ENCODE peak calls at places on chromosomes 13 and 19, in seven cellular contexts. One of them, this sample, is unnamed.

GRCh38 chr13:47903836-47904235 is 97.2 kb downstream of the SUCLA2 start:
- DNase-seq in mesendoderm: no peak
- DNase-seq in CD8-positive, alpha-beta T cell: no peak
- DNase-seq in stimulated activated CD8-positive, alpha-beta memory T cell treated with anti-CD3 and anti-CD28 coated beads, Interleukin-4, amount 100 ng/mL, for 1 hour: no peak
- DNase-seq in GOT3: no peak
- DNase-seq in GF-D8: no peak
- DNase-seq in choroid plexus epithelial cell: peak; percentile 83
- DNase-seq in this sample: no peak

GRCh38 chr13:50509167-50509566 is 334.3 kb downstream of the DLEU7 start:
- DNase-seq in mesendoderm: no peak
- DNase-seq in CD8-positive, alpha-beta T cell: no peak
- DNase-seq in stimulated activated CD8-positive, alpha-beta memory T cell treated with anti-CD3 and anti-CD28 coated beads, Interleukin-4, amount 100 ng/mL, for 1 hour: no peak
- DNase-seq in GOT3: no peak
- DNase-seq in GF-D8: no peak
- DNase-seq in choroid plexus epithelial cell: no peak
- DNase-seq in this sample: no peak

GRCh38 chr19:15187026-15188007 is 13.5 kb downstream of the NOTCH3 start:
- DNase-seq in mesendoderm: peak; percentile 58
- DNase-seq in CD8-positive, alpha-beta T cell: no peak
- DNase-seq in stimulated activated CD8-positive, alpha-beta memory T cell treated with anti-CD3 and anti-CD28 coated beads, Interleukin-4, amount 100 ng/mL, for 1 hour: no peak
- DNase-seq in GOT3: no peak
- DNase-seq in GF-D8: no peak
- DNase-seq in choroid plexus epithelial cell: no peak
- DNase-seq in this sample: no peak

GRCh38 chr13:112106467-112107141 is 39.7 kb downstream of the SOX1 start:
- DNase-seq in mesendoderm: peak; percentile 30
- DNase-seq in CD8-positive, alpha-beta T cell: no peak
- DNase-seq in stimulated activated CD8-positive, alpha-beta memory T cell treated with anti-CD3 and anti-CD28 coated beads, Interleukin-4, amount 100 ng/mL, for 1 hour: no peak
- DNase-seq in GOT3: no peak
- DNase-seq in GF-D8: no peak
- DNase-seq in choroid plexus epithelial cell: no peak
- DNase-seq in this sample: no peak

GRCh38 chr19:916645-917322 is 349 bp upstream of the KISS1R start:
- DNase-seq in mesendoderm: no peak
- DNase-seq in CD8-positive, alpha-beta T cell: no peak
- DNase-seq in stimulated activated CD8-positive, alpha-beta memory T cell treated with anti-CD3 and anti-CD28 coated beads, Interleukin-4, amount 100 ng/mL, for 1 hour: no peak
- DNase-seq in GOT3: no peak
- DNase-seq in GF-D8: no peak
- DNase-seq in choroid plexus epithelial cell: no peak
- DNase-seq in this sample: no peak

GRCh38 chr13:36431204-36432105 is 840 bp upstream of the CCNA1 start:
- DNase-seq in mesendoderm: peak; percentile 15
- DNase-seq in CD8-positive, alpha-beta T cell: no peak
- DNase-seq in stimulated activated CD8-positive, alpha-beta memory T cell treated with anti-CD3 and anti-CD28 coated beads, Interleukin-4, amount 100 ng/mL, for 1 hour: no peak
- DNase-seq in GOT3: no peak
- DNase-seq in GF-D8: no peak
- DNase-seq in choroid plexus epithelial cell: no peak
- DNase-seq in this sample: no peak

GRCh38 chr13:109419896-109420295 is 366.5 kb downstream of the IRS2 start:
- DNase-seq in mesendoderm: no peak
- DNase-seq in CD8-positive, alpha-beta T cell: no peak
- DNase-seq in stimulated activated CD8-positive, alpha-beta memory T cell treated with anti-CD3 and anti-CD28 coated beads, Interleukin-4, amount 100 ng/mL, for 1 hour: no peak
- DNase-seq in GOT3: no peak
- DNase-seq in GF-D8: no peak
- DNase-seq in choroid plexus epithelial cell: no peak
- DNase-seq in this sample: no peak

GRCh38 chr19:13130886-13131490 is 12.9 kb downstream of the NACC1 start:
- DNase-seq in mesendoderm: no peak
- DNase-seq in CD8-positive, alpha-beta T cell: no peak
- DNase-seq in stimulated activated CD8-positive, alpha-beta memory T cell treated with anti-CD3 and anti-CD28 coated beads, Interleukin-4, amount 100 ng/mL, for 1 hour: no peak
- DNase-seq in GOT3: no peak
- DNase-seq in GF-D8: no peak
- DNase-seq in choroid plexus epithelial cell: no peak
- DNase-seq in this sample: no peak

GRCh38 chr19:53865918-53866696 is 1.6 kb upstream of the MYADM start:
- DNase-seq in mesendoderm: peak; percentile 86
- DNase-seq in CD8-positive, alpha-beta T cell: peak; percentile 48
- DNase-seq in stimulated activated CD8-positive, alpha-beta memory T cell treated with anti-CD3 and anti-CD28 coated beads, Interleukin-4, amount 100 ng/mL, for 1 hour: no peak
- DNase-seq in GOT3: peak; percentile 69
- DNase-seq in GF-D8: no peak
- DNase-seq in choroid plexus epithelial cell: peak; percentile 46
- DNase-seq in this sample: no peak

GRCh38 chr19:55857149-55857548 is 20.8 kb downstream of the NLRP4 start:
- DNase-seq in mesendoderm: no peak
- DNase-seq in CD8-positive, alpha-beta T cell: no peak
- DNase-seq in stimulated activated CD8-positive, alpha-beta memory T cell treated with anti-CD3 and anti-CD28 coated beads, Interleukin-4, amount 100 ng/mL, for 1 hour: no peak
- DNase-seq in GOT3: no peak
- DNase-seq in GF-D8: no peak
- DNase-seq in choroid plexus epithelial cell: no peak
- DNase-seq in this sample: no peak

GRCh38 chr13:110887242-110887954 is 27.5 kb downstream of the ANKRD10 start:
- DNase-seq in mesendoderm: no peak
- DNase-seq in CD8-positive, alpha-beta T cell: no peak
- DNase-seq in stimulated activated CD8-positive, alpha-beta memory T cell treated with anti-CD3 and anti-CD28 coated beads, Interleukin-4, amount 100 ng/mL, for 1 hour: no peak
- DNase-seq in GOT3: no peak
- DNase-seq in GF-D8: no peak
- DNase-seq in choroid plexus epithelial cell: peak; percentile 68
- DNase-seq in this sample: no peak

GRCh38 chr13:89783221-89783755 is 1564.2 kb upstream of the MIR17HG start:
- DNase-seq in mesendoderm: no peak
- DNase-seq in CD8-positive, alpha-beta T cell: no peak
- DNase-seq in stimulated activated CD8-positive, alpha-beta memory T cell treated with anti-CD3 and anti-CD28 coated beads, Interleukin-4, amount 100 ng/mL, for 1 hour: no peak
- DNase-seq in GOT3: no peak
- DNase-seq in GF-D8: no peak
- DNase-seq in choroid plexus epithelial cell: no peak
- DNase-seq in this sample: no peak